ENCODE peak calls at places on chromosomes 2 and 18, in ten cellular contexts. Y is fibroblast of the aortic adventitia; B is colonic mucosa; G is iPS-NIHi11; C is midbrain; T is foreskin keratinocyte; H is T-cell; U is HCT116; M is CD8-positive, alpha-beta memory T cell; K is NCI-H345. X is an unnamed sample.

GRCh38 chr2:179106342-179107178 is 56.6 kb upstream of the CCDC141 start:
- DNase-seq in U (peak; percentile 83), B (peak; percentile 40), M (no peak), H (no peak), C (peak; percentile 77), Y (peak; percentile 98), K (peak; percentile 96), T (peak; percentile 97), G (peak; percentile 17), X (no peak)

GRCh38 chr18:69951182-69951581 is 3.5 kb upstream of the CD226 start:
- DNase-seq in C (no peak), U (no peak), K (no peak), B (no peak), Y (peak; percentile 72), T (peak; percentile 12), M (no peak), H (no peak), G (no peak), X (no peak)

GRCh38 chr2:176461686-176462376 is 192.6 kb downstream of the MTX2 start:
- DNase-seq in H (no peak), U (no peak), B (no peak), Y (peak; percentile 27), G (no peak), K (no peak), C (no peak), T (no peak), M (no peak), X (no peak)

GRCh38 chr18:45774065-45774521 is 50.1 kb downstream of the SLC14A1 start:
- DNase-seq in U (no peak), G (no peak), C (no peak), K (no peak), T (peak; percentile 93), H (peak; percentile 5), Y (peak; percentile 79), B (no peak), M (no peak), X (peak; percentile 33)

GRCh38 chr18:76167440-76167839 is 327.6 kb downstream of the ZNF516 start:
- DNase-seq in C (no peak), K (no peak), B (no peak), Y (no peak), T (no peak), M (no peak), G (no peak), U (no peak), H (no peak), X (no peak)

GRCh38 chr2:12310399-12310798 is 406.3 kb upstream of the TRIB2 start:
- DNase-seq in C (no peak), Y (no peak), M (no peak), H (no peak), T (no peak), U (no peak), K (no peak), B (no peak), G (no peak), X (no peak)

GRCh38 chr2:47038656-47039501 is 116.2 kb downstream of the STPG4 start:
- DNase-seq in K (no peak), H (no peak), B (no peak), T (no peak), M (no peak), U (no peak), Y (no peak), G (no peak), C (no peak), X (no peak)

GRCh38 chr2:197973772-197974171 is 169.4 kb downstream of the PLCL1 start:
- DNase-seq in T (no peak), C (no peak), U (no peak), M (no peak), B (no peak), Y (no peak), H (no peak), K (no peak), G (no peak), X (no peak)

GRCh38 chr18:63207154-63207790 is 112.3 kb downstream of the BCL2 start:
- DNase-seq in H (no peak), T (no peak), M (peak; percentile 24), U (no peak), B (peak; percentile 62), G (no peak), K (peak; percentile 84), Y (no peak), C (no peak), X (no peak)

GRCh38 chr2:20596973-20597867 is 53.7 kb downstream of the HS1BP3 start:
- DNase-seq in C (no peak), B (no peak), T (no peak), G (no peak), U (no peak), H (no peak), K (no peak), M (no peak), Y (no peak), X (no peak)

GRCh38 chr18:23871410-23871809 is 143.1 kb upstream of the TTC39C start:
- DNase-seq in K (peak; percentile 80), C (no peak), M (peak; percentile 78), T (peak; percentile 98), U (no peak), B (peak; percentile 62), Y (no peak), H (peak; percentile 74), G (no peak), X (peak; percentile 94)

GRCh38 chr2:128520787-128521186 is 202.1 kb upstream of the HS6ST1 start:
- DNase-seq in H (no peak), B (no peak), G (no peak), M (no peak), Y (no peak), U (no peak), K (no peak), C (no peak), T (no peak), X (no peak)

GRCh38 chr2:228657807-228658402 is 476.4 kb upstream of the SPHKAP start:
- DNase-seq in M (no peak), U (peak; percentile 24), C (peak; percentile 42), K (peak; percentile 80), Y (peak; percentile 74), H (no peak), B (no peak), T (peak; percentile 39), G (peak; percentile 19), X (no peak)

GRCh38 chr2:58235988-58236387 is 5.1 kb downstream of the FANCL start:
- DNase-seq in H (no peak), Y (no peak), M (no peak), C (no peak), K (no peak), B (no peak), G (no peak), U (no peak), T (no peak), X (no peak)

GRCh38 chr2:70777450-70777849 is 9.4 kb upstream of the ADD2 start:
- DNase-seq in G (no peak), M (no peak), T (peak; percentile 23), K (no peak), B (no peak), Y (peak; percentile 36), C (no peak), H (no peak), U (no peak), X (no peak)

GRCh38 chr2:128834203-128834602 is 515.5 kb upstream of the HS6ST1 start:
- DNase-seq in B (no peak), T (no peak), M (no peak), H (no peak), G (no peak), Y (no peak), U (no peak), K (peak; percentile 70), C (no peak), X (no peak)

GRCh38 chr2:227322530-227323190 is 2.4 kb upstream of the MFF start:
- DNase-seq in T (no peak), K (no peak), H (no peak), B (no peak), C (no peak), M (no peak), G (no peak), Y (no peak), U (no peak), X (no peak)

GRCh38 chr2:142989276-142990204 is 112.1 kb downstream of the KYNU start:
- DNase-seq in C (peak; percentile 18), B (no peak), M (peak; percentile 11), G (peak; percentile 25), H (no peak), Y (peak; percentile 68), T (peak; percentile 22), K (peak; percentile 43), U (peak; percentile 24), X (peak; percentile 1)

GRCh38 chr2:14628906-14629305 is 3.6 kb upstream of the LRATD1 start:
- DNase-seq in U (no peak), G (no peak), K (no peak), M (no peak), T (peak; percentile 90), H (no peak), C (no peak), Y (no peak), B (peak; percentile 80), X (no peak)

GRCh38 chr2:18412980-18413793 is 147.3 kb downstream of the RDH14 start:
- DNase-seq in B (no peak), K (no peak), G (no peak), H (no peak), C (no peak), U (peak; percentile 4), T (no peak), M (no peak), Y (peak; percentile 77), X (no peak)

GRCh38 chr2:2830576-2830975 is 499.5 kb upstream of the MYT1L start:
- DNase-seq in M (no peak), U (no peak), C (no peak), T (no peak), G (no peak), K (no peak), H (no peak), B (peak; percentile 12), Y (no peak), X (no peak)

GRCh38 chr2:239275037-239275685 is 125.7 kb downstream of the HDAC4 start:
- DNase-seq in T (peak; percentile 94), Y (peak; percentile 96), U (peak; percentile 97), C (peak; percentile 49), M (peak; percentile 72), K (no peak), B (peak; percentile 46), G (no peak), H (peak; percentile 80), X (peak; percentile 96)

GRCh38 chr2:9905413-9905812 is 46.1 kb upstream of the GRHL1 start:
- DNase-seq in T (peak; percentile 60), C (no peak), M (no peak), U (no peak), H (no peak), K (no peak), G (no peak), Y (no peak), B (no peak), X (no peak)